ENCODE peak calls at places on chromosome 19, in eight cellular contexts. I is ovary, H is sigmoid colon, D is tibial nerve, T is stomach, Z is lower leg skin, G is A549, B is heart left ventricle. F is an unnamed sample.

GRCh38 chr19:36417752-36418286 is 625 bp downstream of the ZFP82 start:
- DNase-seq in T (no peak), B (peak; percentile 24), H (no peak), D (no peak), Z (no peak), I (no peak), G (no peak), F (no peak)

GRCh38 chr19:15248648-15249559 is 16.7 kb upstream of the EPHX3 start:
- DNase-seq in I (peak; percentile 84), Z (peak; percentile 94), B (peak; percentile 93), H (peak; percentile 93), D (peak; percentile 85), G (peak; percentile 77), T (peak; percentile 76), F (peak; percentile 84)

GRCh38 chr19:15191982-15192381 is 8.8 kb downstream of the NOTCH3 start:
- DNase-seq in B (no peak), D (no peak), H (no peak), Z (no peak), T (no peak), I (no peak), G (no peak), F (no peak)

GRCh38 chr19:10553943-10554381 is 10.3 kb downstream of the ATG4D start:
- DNase-seq in G (no peak), B (no peak), D (no peak), H (no peak), T (peak; percentile 29), Z (no peak), I (no peak), F (no peak)

GRCh38 chr19:39997595-39998216 is 846 bp downstream of the ZNF546 start:
- DNase-seq in T (no peak), G (no peak), B (no peak), D (no peak), Z (no peak), H (no peak), I (no peak), F (no peak)

GRCh38 chr19:43731854-43732253 is 16.0 kb downstream of the IRGC start:
- DNase-seq in D (no peak), G (no peak), Z (no peak), T (no peak), H (no peak), B (no peak), I (no peak), F (no peak)

GRCh38 chr19:38289955-38290354 is 14.1 kb upstream of the C19orf33 start:
- DNase-seq in T (no peak), G (no peak), I (no peak), H (no peak), Z (no peak), D (no peak), B (no peak), F (no peak)

GRCh38 chr19:33812388-33813330 is 16.0 kb downstream of the KCTD15 start:
- DNase-seq in T (no peak), I (no peak), D (no peak), G (no peak), B (no peak), H (peak; percentile 40), Z (peak; percentile 83), F (no peak)

GRCh38 chr19:5977222-5977784 is 637 bp downstream of the RANBP3 start:
- DNase-seq in I (no peak), D (no peak), B (no peak), G (no peak), Z (no peak), H (no peak), T (no peak), F (no peak)

GRCh38 chr19:7986321-7987083 is 18.9 kb downstream of the ELAVL1 start:
- DNase-seq in T (no peak), H (no peak), B (no peak), D (no peak), G (no peak), I (no peak), Z (no peak), F (no peak)

GRCh38 chr19:35006342-35006998 is 6.3 kb downstream of the GRAMD1A start:
- DNase-seq in G (peak; percentile 98), I (no peak), T (peak; percentile 78), B (peak; percentile 9), D (no peak), H (no peak), Z (no peak), F (no peak)

GRCh38 chr19:30629086-30629485 is 256.9 kb downstream of the ZNF536 start:
- DNase-seq in H (no peak), Z (no peak), I (no peak), B (no peak), D (no peak), T (no peak), G (no peak), F (no peak)

GRCh38 chr19:4524808-4525562 is 6.7 kb upstream of the PLIN4 start:
- DNase-seq in I (peak; percentile 79), H (no peak), G (peak; percentile 63), B (peak; percentile 71), Z (no peak), D (peak; percentile 28), T (peak; percentile 63), F (peak; percentile 44)

GRCh38 chr19:46896076-46896794 is 35.4 kb downstream of the ARHGAP35 start:
- DNase-seq in Z (peak; percentile 59), B (no peak), T (no peak), I (no peak), H (no peak), D (no peak), G (no peak), F (no peak)

GRCh38 chr19:47661161-47661560 is 52.1 kb upstream of the EHD2 start:
- DNase-seq in H (peak; percentile 78), B (no peak), I (no peak), G (no peak), D (no peak), Z (no peak), T (no peak), F (no peak)

GRCh38 chr19:44525721-44526430 is 3.6 kb downstream of the CEACAM20 start:
- DNase-seq in I (no peak), Z (peak; percentile 46), B (no peak), H (no peak), D (no peak), T (no peak), G (no peak), F (no peak)

GRCh38 chr19:16266586-16266942 is 58.1 kb upstream of the KLF2 start:
- DNase-seq in G (no peak), Z (no peak), D (no peak), H (no peak), T (no peak), I (no peak), B (no peak), F (no peak)

GRCh38 chr19:37979547-37980082 is 72.6 kb downstream of the SIPA1L3 start:
- DNase-seq in D (no peak), H (no peak), G (no peak), T (peak; percentile 67), I (no peak), Z (peak; percentile 82), B (no peak), F (no peak)

DNA sequence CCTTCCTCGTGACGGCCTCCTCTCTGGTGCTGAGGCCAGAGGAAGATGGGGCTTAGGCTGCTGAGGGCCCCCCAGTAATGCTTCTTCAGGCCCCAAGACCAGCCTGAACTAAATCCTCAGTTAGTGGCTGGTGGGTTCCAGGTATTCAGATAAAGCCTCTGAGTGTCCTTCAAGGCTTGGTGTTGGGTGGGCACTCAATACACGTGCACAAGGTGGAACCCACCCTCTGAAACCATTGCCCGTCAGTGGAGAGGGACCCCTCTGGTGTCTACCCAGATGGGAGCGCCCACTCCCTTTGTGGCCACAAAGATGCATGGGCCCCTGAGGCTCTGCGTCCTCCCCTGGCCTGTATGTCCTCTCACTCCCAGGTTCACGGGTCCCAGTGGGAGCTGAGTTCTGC is 79.0 kb downstream of the IER2 start:
- DNase-seq in G (no peak), H (no peak), D (no peak), Z (no peak), B (no peak), I (no peak), T (no peak), F (no peak)
- TF ChIP-seq POLR2A in G (no peak), H (no peak), D (no peak), Z (no peak), B (no peak), I (no peak), T (no peak), F (no peak)

DNA sequence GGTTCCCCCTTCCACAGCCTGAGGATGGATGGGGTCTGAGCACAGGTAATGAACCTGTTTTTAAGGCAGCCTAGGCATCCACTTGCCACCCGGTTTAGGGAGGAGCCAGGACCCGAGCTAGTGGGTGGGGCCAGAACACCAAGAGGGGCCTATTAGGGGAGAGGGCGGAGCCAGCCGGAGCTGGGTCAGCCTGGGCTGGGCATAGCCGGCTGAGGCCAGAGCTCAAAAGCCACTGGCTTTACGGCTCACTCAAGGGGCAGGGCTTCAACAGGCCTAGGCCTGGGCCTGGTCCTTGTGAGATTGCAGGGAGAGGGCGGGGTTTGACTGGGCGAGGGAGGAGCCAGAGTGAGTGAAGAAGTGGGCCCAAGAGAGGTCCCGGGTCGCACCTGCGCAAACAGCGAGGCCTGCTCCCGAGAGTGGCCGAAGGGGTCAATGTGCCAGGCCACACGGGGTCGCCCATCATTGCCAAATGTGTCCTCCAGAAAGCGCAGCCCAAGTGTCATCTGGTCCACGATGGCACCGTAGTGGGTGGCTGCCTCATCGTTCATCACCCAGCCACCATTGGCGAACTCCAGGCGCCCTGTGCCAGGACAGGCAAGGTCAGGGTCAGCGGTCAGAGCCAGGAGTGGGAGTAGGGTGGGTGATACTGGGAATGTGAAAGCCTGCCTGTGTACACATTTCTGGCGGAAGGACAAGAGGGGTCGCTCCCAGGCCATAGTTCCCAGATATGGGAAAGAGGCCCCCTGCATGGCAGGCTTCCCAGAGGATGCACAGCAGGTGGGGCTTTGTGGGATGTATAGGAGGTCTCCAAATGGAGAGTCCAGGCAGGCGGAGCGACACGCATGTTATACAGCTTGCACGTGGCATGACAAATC is 1.9 kb downstream of the MAN2B1 start:
- DNase-seq in D (no peak), I (no peak), T (no peak), B (no peak), Z (no peak), G (no peak), H (no peak), F (no peak)
- TF ChIP-seq POLR2A in D (no peak), I (no peak), T (no peak), B (no peak), Z (no peak), G (no peak), H (no peak), F (no peak)

DNA sequence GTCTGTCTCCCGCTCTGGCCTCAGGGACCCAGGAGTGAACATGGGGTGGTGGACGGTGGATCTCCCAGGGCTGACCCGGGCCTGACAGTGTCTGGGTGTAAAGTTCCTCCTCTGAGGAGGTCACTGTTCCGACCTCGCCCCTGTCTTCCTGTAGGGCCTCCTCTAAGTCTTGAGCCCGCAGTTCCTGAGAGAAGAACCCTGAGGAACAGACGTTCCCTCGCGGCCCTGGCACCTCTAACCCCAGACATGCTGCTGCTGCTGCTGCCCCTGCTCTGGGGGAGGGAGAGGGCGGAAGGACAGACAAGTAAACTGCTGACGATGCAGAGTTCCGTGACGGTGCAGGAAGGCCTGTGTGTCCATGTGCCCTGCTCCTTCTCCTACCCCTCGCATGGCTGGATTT is at the start of gene SIGLEC9:
- DNase-seq in D (no peak), B (peak; percentile 72), H (peak; percentile 81), Z (no peak), T (no peak), I (peak; percentile 82), G (no peak), F (no peak)
- TF ChIP-seq POLR2A in D (no peak), B (no peak), H (no peak), Z (no peak), T (no peak), I (no peak), G (no peak), F (no peak)

DNA sequence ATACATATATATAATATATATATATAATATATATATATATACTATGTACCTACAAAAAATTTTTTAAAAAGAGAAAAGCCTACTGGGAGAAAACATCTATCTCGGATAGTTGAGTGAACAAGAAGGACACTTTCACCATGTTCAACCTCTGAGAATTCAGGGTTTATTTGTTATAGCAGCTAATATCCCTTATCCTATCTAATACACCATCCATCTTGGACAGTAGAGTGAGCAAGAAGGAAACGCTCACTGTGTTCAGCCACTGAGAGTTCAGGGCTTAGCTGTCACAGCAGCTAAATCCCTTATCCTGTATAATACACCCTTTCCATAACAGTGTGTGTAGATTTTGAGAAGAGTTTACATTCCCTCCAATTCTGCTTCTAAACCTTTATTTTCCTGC is 38.1 kb upstream of the CACNA1A start:
- DNase-seq in I (no peak), B (no peak), G (no peak), Z (no peak), D (no peak), T (no peak), H (no peak), F (no peak)
- TF ChIP-seq POLR2A in I (no peak), B (no peak), G (no peak), Z (no peak), D (no peak), T (no peak), H (no peak), F (no peak)